ENCODE peak calls at places on chromosomes 13 and 19, in seven cellular contexts. One of them, this sample, is unnamed.

GRCh38 chr13:41029629-41030028 is 10.5 kb upstream of the ELF1 start:
- DNase-seq in GM12878: no peak
- DNase-seq in HCT116: no peak
- DNase-seq in SK-N-SH: no peak
- DNase-seq in H1: no peak
- DNase-seq in K562: no peak
- DNase-seq in HepG2: no peak
- DNase-seq in this sample: no peak

GRCh38 chr13:95002968-95003813 is 290.8 kb upstream of the SOX21 start:
- DNase-seq in GM12878: no peak
- DNase-seq in HCT116: no peak
- DNase-seq in SK-N-SH: peak; percentile 57
- DNase-seq in H1: no peak
- DNase-seq in K562: no peak
- DNase-seq in HepG2: no peak
- DNase-seq in this sample: no peak

GRCh38 chr19:21705393-21705792 is 62.0 kb downstream of the ZNF100 start:
- DNase-seq in GM12878: no peak
- DNase-seq in HCT116: no peak
- DNase-seq in SK-N-SH: no peak
- DNase-seq in H1: peak; percentile 31
- DNase-seq in K562: no peak
- DNase-seq in HepG2: no peak
- DNase-seq in this sample: peak; percentile 28

GRCh38 chr13:110306960-110307696 is at the start of the genes COL4A1 and COL4A2:
- DNase-seq in GM12878: no peak
- DNase-seq in HCT116: no peak
- DNase-seq in SK-N-SH: peak; percentile 84
- DNase-seq in H1: no peak
- DNase-seq in K562: no peak
- DNase-seq in HepG2: no peak
- DNase-seq in this sample: peak; percentile 42

GRCh38 chr19:6470173-6470572 is 6.1 kb downstream of the CRB3 start:
- DNase-seq in GM12878: no peak
- DNase-seq in HCT116: no peak
- DNase-seq in SK-N-SH: no peak
- DNase-seq in H1: no peak
- DNase-seq in K562: no peak
- DNase-seq in HepG2: no peak
- DNase-seq in this sample: no peak

GRCh38 chr19:6740589-6741348 is 1.3 kb downstream of the TRIP10 start:
- DNase-seq in GM12878: no peak
- DNase-seq in HCT116: no peak
- DNase-seq in SK-N-SH: peak; percentile 81
- DNase-seq in H1: no peak
- DNase-seq in K562: peak; percentile 42
- DNase-seq in HepG2: no peak
- DNase-seq in this sample: no peak

GRCh38 chr19:46299004-46299509 is 2.2 kb downstream of the HIF3A start:
- DNase-seq in GM12878: no peak
- DNase-seq in HCT116: peak; percentile 45
- DNase-seq in SK-N-SH: peak; percentile 99
- DNase-seq in H1: no peak
- DNase-seq in K562: no peak
- DNase-seq in HepG2: peak; percentile 54
- DNase-seq in this sample: no peak

GRCh38 chr13:92260363-92260762 is 861.9 kb downstream of the GPC5 start:
- DNase-seq in GM12878: no peak
- DNase-seq in HCT116: no peak
- DNase-seq in SK-N-SH: no peak
- DNase-seq in H1: no peak
- DNase-seq in K562: no peak
- DNase-seq in HepG2: no peak
- DNase-seq in this sample: no peak

GRCh38 chr13:99182439-99182838 is 18.2 kb upstream of the UBAC2 start:
- DNase-seq in GM12878: no peak
- DNase-seq in HCT116: no peak
- DNase-seq in SK-N-SH: no peak
- DNase-seq in H1: no peak
- DNase-seq in K562: no peak
- DNase-seq in HepG2: no peak
- DNase-seq in this sample: no peak

GRCh38 chr13:23322353-23323336 is 110.9 kb downstream of the SACS start:
- DNase-seq in GM12878: no peak
- DNase-seq in HCT116: no peak
- DNase-seq in SK-N-SH: no peak
- DNase-seq in H1: no peak
- DNase-seq in K562: no peak
- DNase-seq in HepG2: no peak
- DNase-seq in this sample: no peak

GRCh38 chr19:11295665-11296245 is at the start of gene TSPAN16:
- DNase-seq in GM12878: no peak
- DNase-seq in HCT116: no peak
- DNase-seq in SK-N-SH: peak; percentile 38
- DNase-seq in H1: no peak
- DNase-seq in K562: no peak
- DNase-seq in HepG2: no peak
- DNase-seq in this sample: no peak

GRCh38 chr19:8638078-8638619 is 7.7 kb downstream of the NFILZ start:
- DNase-seq in GM12878: no peak
- DNase-seq in HCT116: no peak
- DNase-seq in SK-N-SH: no peak
- DNase-seq in H1: no peak
- DNase-seq in K562: no peak
- DNase-seq in HepG2: peak; percentile 71
- DNase-seq in this sample: no peak

GRCh38 chr13:98900442-98900841 is 77.4 kb downstream of the DOCK9 start:
- DNase-seq in GM12878: no peak
- DNase-seq in HCT116: no peak
- DNase-seq in SK-N-SH: no peak
- DNase-seq in H1: no peak
- DNase-seq in K562: no peak
- DNase-seq in HepG2: no peak
- DNase-seq in this sample: no peak

GRCh38 chr19:9531933-9532332 is 6.5 kb downstream of the ZNF426 start:
- DNase-seq in GM12878: no peak
- DNase-seq in HCT116: no peak
- DNase-seq in SK-N-SH: no peak
- DNase-seq in H1: no peak
- DNase-seq in K562: no peak
- DNase-seq in HepG2: peak; percentile 9
- DNase-seq in this sample: no peak

GRCh38 chr13:75220238-75220542 is 261.8 kb downstream of the TBC1D4 start:
- DNase-seq in GM12878: no peak
- DNase-seq in HCT116: no peak
- DNase-seq in SK-N-SH: no peak
- DNase-seq in H1: no peak
- DNase-seq in K562: no peak
- DNase-seq in HepG2: no peak
- DNase-seq in this sample: no peak

GRCh38 chr13:22828081-22828480 is 352.7 kb upstream of the SGCG start:
- DNase-seq in GM12878: no peak
- DNase-seq in HCT116: no peak
- DNase-seq in SK-N-SH: no peak
- DNase-seq in H1: no peak
- DNase-seq in K562: no peak
- DNase-seq in HepG2: no peak
- DNase-seq in this sample: no peak

GRCh38 chr13:49627831-49628652 is at the start of gene ARL11:
- DNase-seq in GM12878: peak; percentile 39
- DNase-seq in HCT116: no peak
- DNase-seq in SK-N-SH: no peak
- DNase-seq in H1: peak; percentile 73
- DNase-seq in K562: peak; percentile 60
- DNase-seq in HepG2: no peak
- DNase-seq in this sample: no peak

GRCh38 chr13:91072511-91072910 is 275.0 kb upstream of the MIR17HG start:
- DNase-seq in GM12878: no peak
- DNase-seq in HCT116: no peak
- DNase-seq in SK-N-SH: no peak
- DNase-seq in H1: no peak
- DNase-seq in K562: no peak
- DNase-seq in HepG2: no peak
- DNase-seq in this sample: no peak

GRCh38 chr13:100363874-100364273 is 224.7 kb downstream of the GGACT start:
- DNase-seq in GM12878: no peak
- DNase-seq in HCT116: no peak
- DNase-seq in SK-N-SH: no peak
- DNase-seq in H1: no peak
- DNase-seq in K562: no peak
- DNase-seq in HepG2: no peak
- DNase-seq in this sample: no peak

GRCh38 chr19:17405250-17406038 is at the start of gene BST2:
- DNase-seq in GM12878: peak; percentile 87
- DNase-seq in HCT116: no peak
- DNase-seq in SK-N-SH: peak; percentile 39
- DNase-seq in H1: no peak
- DNase-seq in K562: peak; percentile 92
- DNase-seq in HepG2: peak; percentile 93
- DNase-seq in this sample: no peak

GRCh38 chr13:84607614-84608013 is 725.3 kb upstream of the SLITRK1 start:
- DNase-seq in GM12878: no peak
- DNase-seq in HCT116: no peak
- DNase-seq in SK-N-SH: no peak
- DNase-seq in H1: no peak
- DNase-seq in K562: no peak
- DNase-seq in HepG2: no peak
- DNase-seq in this sample: no peak

GRCh38 chr19:29121684-29122083 is 91.3 kb downstream of the UQCRFS1 start:
- DNase-seq in GM12878: no peak
- DNase-seq in HCT116: no peak
- DNase-seq in SK-N-SH: peak; percentile 32
- DNase-seq in H1: peak; percentile 13
- DNase-seq in K562: peak; percentile 56
- DNase-seq in HepG2: no peak
- DNase-seq in this sample: peak; percentile 36

GRCh38 chr19:29122185-29122584 is 90.8 kb downstream of the UQCRFS1 start:
- DNase-seq in GM12878: no peak
- DNase-seq in HCT116: no peak
- DNase-seq in SK-N-SH: no peak
- DNase-seq in H1: no peak
- DNase-seq in K562: no peak
- DNase-seq in HepG2: no peak
- DNase-seq in this sample: no peak

GRCh38 chr19:29119582-29119981 is 93.4 kb downstream of the UQCRFS1 start:
- DNase-seq in GM12878: no peak
- DNase-seq in HCT116: no peak
- DNase-seq in SK-N-SH: peak; percentile 17
- DNase-seq in H1: no peak
- DNase-seq in K562: no peak
- DNase-seq in HepG2: no peak
- DNase-seq in this sample: peak; percentile 30

GRCh38 chr19:29118384-29118783 is 94.6 kb downstream of the UQCRFS1 start:
- DNase-seq in GM12878: no peak
- DNase-seq in HCT116: no peak
- DNase-seq in SK-N-SH: no peak
- DNase-seq in H1: no peak
- DNase-seq in K562: no peak
- DNase-seq in HepG2: no peak
- DNase-seq in this sample: no peak

GRCh38 chr19:29120471-29120870 is 92.5 kb downstream of the UQCRFS1 start:
- DNase-seq in GM12878: no peak
- DNase-seq in HCT116: no peak
- DNase-seq in SK-N-SH: no peak
- DNase-seq in H1: no peak
- DNase-seq in K562: no peak
- DNase-seq in HepG2: no peak
- DNase-seq in this sample: no peak
- H3K27me3 ChIP-seq in GM12878: no peaks in the 10 kb centered on the region
- H3K27me3 ChIP-seq in HCT116: no peaks in the 10 kb centered on the region
- H3K27me3 ChIP-seq in SK-N-SH: no peaks in the 10 kb centered on the region
- H3K27me3 ChIP-seq in H1: no peaks in the 10 kb centered on the region
- H3K27me3 ChIP-seq in K562: no peaks in the 10 kb centered on the region
- H3K27me3 ChIP-seq in HepG2: no peaks in the 10 kb centered on the region
- H3K27me3 ChIP-seq in this sample: no peaks in the 10 kb centered on the region

GRCh38 chr19:39136225-39136940 is 10.8 kb downstream of the PAK4 start:
- DNase-seq in GM12878: no peak
- DNase-seq in HCT116: no peak
- DNase-seq in SK-N-SH: peak; percentile 14
- DNase-seq in H1: no peak
- DNase-seq in K562: no peak
- DNase-seq in HepG2: no peak
- DNase-seq in this sample: no peak
- TF ChIP-seq YY1 in GM12878: no peak
- TF ChIP-seq YY1 in HCT116: no peak
- TF ChIP-seq YY1 in SK-N-SH: no peak
- TF ChIP-seq YY1 in H1: no peak
- TF ChIP-seq YY1 in K562: no peak
- TF ChIP-seq YY1 in HepG2: no peak
- TF ChIP-seq YY1 in this sample: no peak

GRCh38 chr19:48395170-48395455 is 1.6 kb downstream of the GRIN2D start:
- DNase-seq in GM12878: no peak
- DNase-seq in HCT116: no peak
- DNase-seq in SK-N-SH: no peak
- DNase-seq in H1: no peak
- DNase-seq in K562: no peak
- DNase-seq in HepG2: no peak
- DNase-seq in this sample: no peak
- H3K27me3 ChIP-seq in GM12878: peaks cover 16% of the 10 kb centered on the region
- H3K27me3 ChIP-seq in HCT116: no peaks in the 10 kb centered on the region
- H3K27me3 ChIP-seq in SK-N-SH: no peaks in the 10 kb centered on the region
- H3K27me3 ChIP-seq in H1: peaks cover 36% of the 10 kb centered on the region
- H3K27me3 ChIP-seq in K562: no peaks in the 10 kb centered on the region
- H3K27me3 ChIP-seq in HepG2: peaks cover 11% of the 10 kb centered on the region
- H3K27me3 ChIP-seq in this sample: peaks cover 54% of the 10 kb centered on the region

DNA sequence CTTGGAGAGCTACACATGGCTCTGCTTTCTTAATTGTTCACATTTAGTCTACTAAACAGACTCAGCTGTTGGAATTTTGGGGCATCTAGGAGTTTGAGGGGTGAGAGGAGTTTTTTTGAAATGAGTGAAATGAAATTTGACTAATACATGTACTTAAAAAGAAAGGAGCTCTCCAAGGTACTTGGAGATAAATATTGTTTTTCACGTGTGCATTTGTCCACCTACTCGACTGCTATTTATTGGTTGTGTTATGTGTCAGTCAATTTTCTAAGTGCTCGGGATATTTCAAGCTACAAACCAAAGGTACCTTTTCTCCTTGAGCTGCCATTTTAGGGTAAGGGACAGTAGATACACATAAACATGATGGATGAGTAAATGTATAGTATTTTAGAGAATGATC is 697.0 kb downstream of the LIG4 start:
- DNase-seq in GM12878: no peak
- DNase-seq in HCT116: no peak
- DNase-seq in SK-N-SH: no peak
- DNase-seq in H1: no peak
- DNase-seq in K562: no peak
- DNase-seq in HepG2: no peak
- DNase-seq in this sample: no peak
- TF ChIP-seq YY1 in GM12878: no peak
- TF ChIP-seq YY1 in HCT116: no peak
- TF ChIP-seq YY1 in SK-N-SH: no peak
- TF ChIP-seq YY1 in H1: no peak
- TF ChIP-seq YY1 in K562: no peak
- TF ChIP-seq YY1 in HepG2: no peak
- TF ChIP-seq YY1 in this sample: no peak

DNA sequence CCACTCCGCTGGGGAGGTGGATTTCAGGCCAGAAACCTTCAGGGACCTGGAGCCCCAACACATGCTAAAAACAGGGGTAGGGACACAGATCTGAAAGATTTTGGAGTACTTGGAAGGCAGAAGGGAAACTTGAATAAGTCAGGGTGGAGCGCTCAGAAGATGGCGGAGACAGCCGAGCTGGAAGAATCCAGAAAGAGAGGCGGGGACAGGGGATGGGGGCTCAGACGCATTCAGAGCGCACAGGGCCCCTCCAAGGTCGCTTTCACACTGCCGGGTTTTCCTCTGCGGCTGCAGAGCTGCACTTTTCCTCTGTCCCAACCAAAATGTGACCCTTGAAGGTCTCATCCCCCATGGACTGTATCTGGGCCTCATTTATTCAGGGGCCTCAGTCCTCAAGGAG is 56.9 kb downstream of the ERICH4 start:
- DNase-seq in GM12878: no peak
- DNase-seq in HCT116: no peak
- DNase-seq in SK-N-SH: no peak
- DNase-seq in H1: no peak
- DNase-seq in K562: no peak
- DNase-seq in HepG2: no peak
- DNase-seq in this sample: no peak
- H3K27me3 ChIP-seq in GM12878: no peaks in the 10 kb centered on the region
- H3K27me3 ChIP-seq in HCT116: peaks cover 5% of the 10 kb centered on the region
- H3K27me3 ChIP-seq in SK-N-SH: peaks cover 47% of the 10 kb centered on the region
- H3K27me3 ChIP-seq in H1: no peaks in the 10 kb centered on the region
- H3K27me3 ChIP-seq in K562: peaks cover 7% of the 10 kb centered on the region
- H3K27me3 ChIP-seq in HepG2: peaks cover 3% of the 10 kb centered on the region
- H3K27me3 ChIP-seq in this sample: peaks cover 75% of the 10 kb centered on the region

This sample was measured in NT2/D1.